ENCODE peak calls at places on chromosomes 7 and 10, in eight cellular contexts. One of them, this sample, is unnamed.

GRCh38 chr7:133275008-133275407 is 22.1 kb downstream of the EXOC4 start:
- DNase-seq in GM06990: no peak
- DNase-seq in ascending aorta: no peak
- DNase-seq in fibroblast of lung: no peak
- DNase-seq in CD8-positive, alpha-beta T cell: no peak
- DNase-seq in endodermal cell: peak
- DNase-seq in tibial artery: no peak
- DNase-seq in HL-60: no peak
- DNase-seq in this sample: no peak

GRCh38 chr10:86734209-86734988 is 22.0 kb upstream of the BMPR1A start:
- DNase-seq in GM06990: no peak
- DNase-seq in ascending aorta: no peak
- DNase-seq in fibroblast of lung: no peak
- DNase-seq in CD8-positive, alpha-beta T cell: no peak
- DNase-seq in endodermal cell: no peak
- DNase-seq in tibial artery: no peak
- DNase-seq in HL-60: no peak
- DNase-seq in this sample: no peak

GRCh38 chr7:42074079-42074478 is 162.9 kb downstream of the GLI3 start:
- DNase-seq in GM06990: no peak
- DNase-seq in ascending aorta: no peak
- DNase-seq in fibroblast of lung: no peak
- DNase-seq in CD8-positive, alpha-beta T cell: no peak
- DNase-seq in endodermal cell: no peak
- DNase-seq in tibial artery: no peak
- DNase-seq in HL-60: no peak
- DNase-seq in this sample: no peak

GRCh38 chr7:46786221-46786951 is 795.5 kb downstream of the TNS3 start:
- DNase-seq in GM06990: no peak
- DNase-seq in ascending aorta: no peak
- DNase-seq in fibroblast of lung: no peak
- DNase-seq in CD8-positive, alpha-beta T cell: no peak
- DNase-seq in endodermal cell: peak
- DNase-seq in tibial artery: no peak
- DNase-seq in HL-60: no peak
- DNase-seq in this sample: no peak

GRCh38 chr10:7150349-7150748 is 260.5 kb downstream of the SFMBT2 start:
- DNase-seq in GM06990: no peak
- DNase-seq in ascending aorta: no peak
- DNase-seq in fibroblast of lung: no peak
- DNase-seq in CD8-positive, alpha-beta T cell: no peak
- DNase-seq in endodermal cell: no peak
- DNase-seq in tibial artery: no peak
- DNase-seq in HL-60: no peak
- DNase-seq in this sample: no peak

GRCh38 chr10:113712755-113713154 is 33.0 kb downstream of the CASP7 start:
- DNase-seq in GM06990: no peak
- DNase-seq in ascending aorta: no peak
- DNase-seq in fibroblast of lung: no peak
- DNase-seq in CD8-positive, alpha-beta T cell: no peak
- DNase-seq in endodermal cell: peak
- DNase-seq in tibial artery: no peak
- DNase-seq in HL-60: no peak
- DNase-seq in this sample: no peak

GRCh38 chr7:12162420-12163113 is 48.5 kb upstream of the TMEM106B start:
- DNase-seq in GM06990: no peak
- DNase-seq in ascending aorta: no peak
- DNase-seq in fibroblast of lung: peak
- DNase-seq in CD8-positive, alpha-beta T cell: no peak
- DNase-seq in endodermal cell: no peak
- DNase-seq in tibial artery: no peak
- DNase-seq in HL-60: no peak
- DNase-seq in this sample: no peak

GRCh38 chr10:18087398-18087797 is 52.8 kb upstream of the CACNB2 start:
- DNase-seq in GM06990: no peak
- DNase-seq in ascending aorta: no peak
- DNase-seq in fibroblast of lung: peak
- DNase-seq in CD8-positive, alpha-beta T cell: no peak
- DNase-seq in endodermal cell: no peak
- DNase-seq in tibial artery: no peak
- DNase-seq in HL-60: no peak
- DNase-seq in this sample: no peak

GRCh38 chr10:85657478-85658113 is 709.0 kb downstream of the GRID1 start:
- DNase-seq in GM06990: no peak
- DNase-seq in ascending aorta: no peak
- DNase-seq in fibroblast of lung: no peak
- DNase-seq in CD8-positive, alpha-beta T cell: no peak
- DNase-seq in endodermal cell: no peak
- DNase-seq in tibial artery: no peak
- DNase-seq in HL-60: no peak
- DNase-seq in this sample: no peak

GRCh38 chr7:112136707-112137008 is 69.5 kb downstream of the DOCK4 start:
- DNase-seq in GM06990: no peak
- DNase-seq in ascending aorta: no peak
- DNase-seq in fibroblast of lung: no peak
- DNase-seq in CD8-positive, alpha-beta T cell: no peak
- DNase-seq in endodermal cell: no peak
- DNase-seq in tibial artery: no peak
- DNase-seq in HL-60: no peak
- DNase-seq in this sample: no peak

GRCh38 chr7:12715372-12716133 is 28.1 kb downstream of the ARL4A start:
- DNase-seq in GM06990: no peak
- DNase-seq in ascending aorta: peak
- DNase-seq in fibroblast of lung: peak
- DNase-seq in CD8-positive, alpha-beta T cell: no peak
- DNase-seq in endodermal cell: peak
- DNase-seq in tibial artery: peak
- DNase-seq in HL-60: peak
- DNase-seq in this sample: no peak

DNA sequence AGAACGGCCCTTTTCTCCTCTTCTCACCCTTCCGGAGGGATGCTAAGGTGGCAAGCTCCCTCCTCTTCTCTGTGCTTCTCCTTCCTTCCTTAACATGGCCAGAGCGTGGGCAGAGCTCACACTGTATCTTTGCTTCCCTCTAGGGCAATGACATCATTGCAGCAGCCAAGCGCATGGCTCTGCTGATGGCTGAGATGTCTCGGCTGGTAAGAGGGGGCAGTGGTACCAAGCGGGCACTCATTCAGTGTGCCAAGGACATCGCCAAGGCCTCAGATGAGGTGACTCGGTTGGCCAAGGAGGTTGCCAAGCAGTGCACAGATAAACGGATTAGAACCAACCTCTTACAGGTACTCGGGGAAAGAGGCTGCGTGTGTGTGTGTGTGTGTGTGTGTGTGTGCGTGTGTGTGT is 36.6 kb downstream of the AP3M1 start:
- DNase-seq in GM06990: no peak
- DNase-seq in ascending aorta: no peak
- DNase-seq in fibroblast of lung: no peak
- DNase-seq in CD8-positive, alpha-beta T cell: no peak
- DNase-seq in endodermal cell: no peak
- DNase-seq in tibial artery: no peak
- DNase-seq in HL-60: no peak
- DNase-seq in this sample: no peak
- H3K4me3 ChIP-seq in GM06990: no peak
- H3K4me3 ChIP-seq in ascending aorta: peak
- H3K4me3 ChIP-seq in fibroblast of lung: no peak
- H3K4me3 ChIP-seq in CD8-positive, alpha-beta T cell: no peak
- H3K4me3 ChIP-seq in endodermal cell: no peak
- H3K4me3 ChIP-seq in tibial artery: no peak
- H3K4me3 ChIP-seq in HL-60: no peak
- H3K4me3 ChIP-seq in this sample: no peak

GRCh38 chr10:23438547-23439451 is at the start of gene OTUD1:
- DNase-seq in GM06990: peak
- DNase-seq in ascending aorta: peak
- DNase-seq in fibroblast of lung: peak
- DNase-seq in CD8-positive, alpha-beta T cell: peak
- DNase-seq in endodermal cell: peak
- DNase-seq in tibial artery: peak
- DNase-seq in HL-60: peak
- DNase-seq in this sample: peak
- TF ChIP-seq CTCF in GM06990: no peak
- TF ChIP-seq CTCF in ascending aorta: peak
- TF ChIP-seq CTCF in fibroblast of lung: peak
- TF ChIP-seq CTCF in CD8-positive, alpha-beta T cell: no peak
- TF ChIP-seq CTCF in endodermal cell: peak
- TF ChIP-seq CTCF in tibial artery: peak
- TF ChIP-seq CTCF in HL-60: no peak
- TF ChIP-seq CTCF in this sample: no peak

GRCh38 chr10:118207470-118208007 is 134.6 kb downstream of the FAM204A start:
- DNase-seq in GM06990: no peak
- DNase-seq in ascending aorta: no peak
- DNase-seq in fibroblast of lung: no peak
- DNase-seq in CD8-positive, alpha-beta T cell: no peak
- DNase-seq in endodermal cell: no peak
- DNase-seq in tibial artery: no peak
- DNase-seq in HL-60: no peak
- DNase-seq in this sample: no peak

GRCh38 chr10:118210276-118210675 is 131.8 kb downstream of the FAM204A start:
- DNase-seq in GM06990: no peak
- DNase-seq in ascending aorta: no peak
- DNase-seq in fibroblast of lung: no peak
- DNase-seq in CD8-positive, alpha-beta T cell: no peak
- DNase-seq in endodermal cell: no peak
- DNase-seq in tibial artery: no peak
- DNase-seq in HL-60: no peak
- DNase-seq in this sample: no peak

GRCh38 chr10:118209215-118209614 is 132.9 kb downstream of the FAM204A start:
- DNase-seq in GM06990: no peak
- DNase-seq in ascending aorta: no peak
- DNase-seq in fibroblast of lung: no peak
- DNase-seq in CD8-positive, alpha-beta T cell: no peak
- DNase-seq in endodermal cell: no peak
- DNase-seq in tibial artery: no peak
- DNase-seq in HL-60: no peak
- DNase-seq in this sample: no peak

DNA sequence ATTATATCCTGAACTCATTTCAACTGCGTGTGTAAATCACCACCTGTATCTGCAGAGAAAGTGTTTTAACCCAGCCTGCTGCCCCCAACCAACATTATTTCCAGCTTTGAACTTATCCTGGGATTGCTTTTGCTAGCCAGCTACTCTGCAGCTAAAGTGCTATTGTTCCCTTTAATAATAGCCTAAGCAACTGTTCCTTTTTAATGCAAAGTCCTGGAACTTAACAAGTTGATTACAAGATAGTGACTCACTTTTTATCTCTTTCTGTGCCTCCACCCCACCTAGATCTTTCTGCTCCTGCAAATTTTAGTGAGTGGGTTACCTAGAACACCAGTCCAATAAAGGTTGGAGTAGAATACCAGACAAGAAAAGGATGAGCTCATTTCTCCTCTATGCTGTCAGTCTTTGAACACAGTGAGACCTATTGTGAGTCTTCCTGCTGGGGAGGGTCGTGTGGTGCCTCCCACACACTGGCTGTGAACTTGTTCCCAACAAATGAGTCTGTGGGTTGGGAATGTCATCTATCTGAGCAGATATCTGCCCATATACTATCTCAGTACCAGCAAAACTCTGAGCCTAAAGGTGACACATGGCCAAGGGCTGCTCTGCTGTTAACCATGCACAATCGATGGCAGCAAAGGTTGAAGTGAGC is 137.7 kb downstream of the FAM204A start:
- DNase-seq in GM06990: no peak
- DNase-seq in ascending aorta: no peak
- DNase-seq in fibroblast of lung: no peak
- DNase-seq in CD8-positive, alpha-beta T cell: no peak
- DNase-seq in endodermal cell: no peak
- DNase-seq in tibial artery: no peak
- DNase-seq in HL-60: no peak
- DNase-seq in this sample: no peak
- H3K4me3 ChIP-seq in GM06990: no peak
- H3K4me3 ChIP-seq in ascending aorta: no peak
- H3K4me3 ChIP-seq in fibroblast of lung: no peak
- H3K4me3 ChIP-seq in CD8-positive, alpha-beta T cell: no peak
- H3K4me3 ChIP-seq in endodermal cell: no peak
- H3K4me3 ChIP-seq in tibial artery: no peak
- H3K4me3 ChIP-seq in HL-60: no peak
- H3K4me3 ChIP-seq in this sample: no peak

GRCh38 chr10:119611433-119611832 is 14.7 kb upstream of the TIAL1 start:
- DNase-seq in GM06990: no peak
- DNase-seq in ascending aorta: no peak
- DNase-seq in fibroblast of lung: no peak
- DNase-seq in CD8-positive, alpha-beta T cell: no peak
- DNase-seq in endodermal cell: no peak
- DNase-seq in tibial artery: no peak
- DNase-seq in HL-60: no peak
- DNase-seq in this sample: no peak

GRCh38 chr10:119608316-119609155 is 11.8 kb upstream of the TIAL1 start:
- DNase-seq in GM06990: no peak
- DNase-seq in ascending aorta: no peak
- DNase-seq in fibroblast of lung: peak
- DNase-seq in CD8-positive, alpha-beta T cell: peak
- DNase-seq in endodermal cell: peak
- DNase-seq in tibial artery: no peak
- DNase-seq in HL-60: peak
- DNase-seq in this sample: peak
- TF ChIP-seq CTCF in GM06990: peak
- TF ChIP-seq CTCF in ascending aorta: peak
- TF ChIP-seq CTCF in fibroblast of lung: peak
- TF ChIP-seq CTCF in CD8-positive, alpha-beta T cell: no peak
- TF ChIP-seq CTCF in endodermal cell: peak
- TF ChIP-seq CTCF in tibial artery: peak
- TF ChIP-seq CTCF in HL-60: peak
- TF ChIP-seq CTCF in this sample: peak

GRCh38 chr7:142782922-142783900 is 12.4 kb downstream of the PRSS2 start:
- DNase-seq in GM06990: peak
- DNase-seq in ascending aorta: peak
- DNase-seq in fibroblast of lung: peak
- DNase-seq in CD8-positive, alpha-beta T cell: peak
- DNase-seq in endodermal cell: peak
- DNase-seq in tibial artery: peak
- DNase-seq in HL-60: peak
- DNase-seq in this sample: peak
- H3K4me3 ChIP-seq in GM06990: peak
- H3K4me3 ChIP-seq in ascending aorta: peak
- H3K4me3 ChIP-seq in fibroblast of lung: peak
- H3K4me3 ChIP-seq in CD8-positive, alpha-beta T cell: peak
- H3K4me3 ChIP-seq in endodermal cell: no peak
- H3K4me3 ChIP-seq in tibial artery: peak
- H3K4me3 ChIP-seq in HL-60: no peak
- H3K4me3 ChIP-seq in this sample: peak

DNA sequence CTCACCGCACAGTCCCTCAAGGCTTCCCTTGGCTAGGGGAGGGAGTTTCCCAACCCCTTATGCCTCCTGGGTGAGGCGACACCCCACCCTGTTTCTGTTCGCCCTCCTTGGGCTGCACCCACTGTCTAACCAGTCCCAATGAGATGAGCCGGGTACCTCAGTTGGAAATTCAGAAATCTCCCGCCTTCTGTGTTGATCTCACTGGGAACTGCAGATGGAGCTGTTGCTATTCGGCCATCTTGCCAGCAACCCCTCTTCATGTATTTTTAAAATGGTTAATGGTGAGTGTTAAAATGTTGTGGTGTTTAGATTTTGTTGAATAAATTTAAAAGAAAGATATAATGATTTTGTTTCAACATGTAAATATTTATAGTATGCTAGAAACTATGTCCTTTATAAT is 22.0 kb downstream of the UMAD1 start:
- DNase-seq in GM06990: no peak
- DNase-seq in ascending aorta: no peak
- DNase-seq in fibroblast of lung: peak
- DNase-seq in CD8-positive, alpha-beta T cell: no peak
- DNase-seq in endodermal cell: peak
- DNase-seq in tibial artery: no peak
- DNase-seq in HL-60: no peak
- DNase-seq in this sample: no peak
- TF ChIP-seq CTCF in GM06990: no peak
- TF ChIP-seq CTCF in ascending aorta: peak
- TF ChIP-seq CTCF in fibroblast of lung: peak
- TF ChIP-seq CTCF in CD8-positive, alpha-beta T cell: no peak
- TF ChIP-seq CTCF in endodermal cell: peak
- TF ChIP-seq CTCF in tibial artery: no peak
- TF ChIP-seq CTCF in HL-60: no peak
- TF ChIP-seq CTCF in this sample: no peak

GRCh38 chr10:103833731-103834365 is 21.5 kb downstream of the SH3PXD2A start:
- DNase-seq in GM06990: no peak
- DNase-seq in ascending aorta: no peak
- DNase-seq in fibroblast of lung: peak
- DNase-seq in CD8-positive, alpha-beta T cell: no peak
- DNase-seq in endodermal cell: peak
- DNase-seq in tibial artery: peak
- DNase-seq in HL-60: peak
- DNase-seq in this sample: no peak
- H3K4me3 ChIP-seq in GM06990: no peak
- H3K4me3 ChIP-seq in ascending aorta: no peak
- H3K4me3 ChIP-seq in fibroblast of lung: no peak
- H3K4me3 ChIP-seq in CD8-positive, alpha-beta T cell: no peak
- H3K4me3 ChIP-seq in endodermal cell: no peak
- H3K4me3 ChIP-seq in tibial artery: no peak
- H3K4me3 ChIP-seq in HL-60: no peak
- H3K4me3 ChIP-seq in this sample: no peak